ENCODE peak calls at places on chromosomes 16 and 17, in eight cellular contexts. N, A, O, S, I, C, K and P are unnamed samples. For H3K4me1, the result is how much of the 10 kb centered on the place peaks cover.

GRCh38 chr17:74432484-74433391 is 850 bp downstream of the GPRC5C start:
- DNase-seq in N (no peak), S (no peak), I (peak), K (peak), O (no peak), A (no peak), C (no peak), P (no peak)

GRCh38 chr17:42669705-42670198 is 7.0 kb downstream of the PLEKHH3 start:
- DNase-seq in K (no peak), C (no peak), S (no peak), O (no peak), N (no peak), A (no peak), I (peak), P (no peak)

GRCh38 chr16:85753559-85753958 is 2.7 kb upstream of the C16orf74 start:
- DNase-seq in S (no peak), O (no peak), I (no peak), N (no peak), A (no peak), C (no peak), K (no peak), P (no peak)

GRCh38 chr17:55580596-55581133 is 69.4 kb upstream of the SMIM36 start:
- DNase-seq in S (no peak), C (no peak), N (no peak), O (no peak), I (no peak), K (no peak), A (no peak), P (no peak)

GRCh38 chr16:27463741-27464662 is 62.0 kb downstream of the IL21R start:
- DNase-seq in O (peak), S (no peak), K (no peak), C (no peak), I (no peak), A (peak), N (no peak), P (no peak)

GRCh38 chr17:57037401-57037800 is 47.6 kb upstream of the AKAP1 start:
- DNase-seq in K (no peak), A (no peak), S (no peak), O (no peak), N (no peak), C (no peak), I (no peak), P (no peak)

GRCh38 chr16:11762431-11762830 is 19.8 kb upstream of the TXNDC11 start:
- DNase-seq in N (no peak), I (no peak), C (no peak), K (no peak), O (no peak), S (no peak), A (no peak), P (no peak)

GRCh38 chr16:64892843-64893242 is 229.0 kb downstream of the CDH11 start:
- DNase-seq in I (no peak), A (no peak), K (no peak), C (no peak), N (peak), O (no peak), S (no peak), P (peak)

GRCh38 chr16:81456523-81457325 is 12.1 kb downstream of the CMIP start:
- DNase-seq in I (no peak), O (no peak), N (no peak), K (no peak), C (peak), A (peak), S (no peak), P (no peak)

GRCh38 chr16:26930776-26931175 is 136.0 kb upstream of the C16orf82 start:
- DNase-seq in O (no peak), S (no peak), N (no peak), C (no peak), A (no peak), K (no peak), I (no peak), P (peak)

GRCh38 chr17:28055546-28056275 is 13.2 kb downstream of the NLK start:
- DNase-seq in I (no peak), C (no peak), O (no peak), N (no peak), S (no peak), K (no peak), A (no peak), P (no peak)

GRCh38 chr17:82836823-82837357 is 2.9 kb downstream of the ZNF750 start:
- DNase-seq in C (no peak), A (no peak), I (peak), N (no peak), O (no peak), K (peak), S (no peak), P (peak)

GRCh38 chr16:4026854-4027253 is 89.4 kb downstream of the ADCY9 start:
- DNase-seq in N (no peak), S (no peak), A (no peak), I (no peak), K (no peak), C (no peak), O (no peak), P (no peak)

GRCh38 chr16:80824623-80825364 is 20.4 kb upstream of the CDYL2 start:
- DNase-seq in I (peak), N (peak), S (no peak), O (no peak), K (peak), C (peak), A (no peak), P (peak)

GRCh38 chr17:16374129-16374528 is 6.8 kb upstream of the UBB start:
- DNase-seq in O (no peak), K (no peak), A (no peak), N (peak), I (no peak), C (no peak), S (peak), P (no peak)

GRCh38 chr16:86987746-86988670 is 329.2 kb downstream of the C16orf95 start:
- DNase-seq in N (no peak), O (no peak), I (no peak), C (no peak), K (no peak), S (no peak), A (no peak), P (no peak)

GRCh38 chr16:82456683-82457082 is 170.1 kb upstream of the CDH13 start:
- DNase-seq in C (peak), K (peak), I (peak), N (peak), O (peak), A (no peak), S (no peak), P (peak)

DNA sequence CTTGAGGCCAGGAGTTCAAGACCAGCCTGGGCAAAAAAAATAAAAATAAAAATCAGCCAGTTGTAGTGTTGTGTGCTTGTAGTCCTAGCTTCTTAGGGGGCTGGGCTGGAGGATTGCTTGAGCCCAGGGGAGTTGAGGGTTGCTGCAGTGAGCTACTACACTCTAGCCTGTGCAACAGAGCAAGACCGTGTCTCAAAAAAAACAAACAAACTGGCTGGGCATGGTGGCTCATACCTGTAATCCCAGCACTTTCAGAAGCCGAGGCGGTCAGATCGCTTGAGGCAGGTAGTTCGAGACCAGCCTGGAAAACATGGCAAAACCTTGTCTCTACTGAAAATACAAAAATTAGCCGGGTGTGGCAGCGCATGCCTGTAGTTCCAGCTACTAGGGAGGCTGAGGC is 4.9 kb upstream of the UBALD2 start:
- DNase-seq in I (no peak), A (peak), S (no peak), O (no peak), K (no peak), N (no peak), C (no peak), P (no peak)
- H3K4me1 ChIP-seq in I (under half), A (half or more), S (under half), O (under half), K (under half), N (under half), C (under half), P (under half)

GRCh38 chr17:7579839-7580630 is 597 bp downstream of the CD68 start:
- DNase-seq in O (no peak), C (no peak), N (no peak), I (no peak), K (no peak), S (no peak), A (no peak), P (no peak)
- H3K4me1 ChIP-seq in O (under half), C (half or more), N (under half), I (under half), K (under half), S (half or more), A (under half), P (under half)

DNA sequence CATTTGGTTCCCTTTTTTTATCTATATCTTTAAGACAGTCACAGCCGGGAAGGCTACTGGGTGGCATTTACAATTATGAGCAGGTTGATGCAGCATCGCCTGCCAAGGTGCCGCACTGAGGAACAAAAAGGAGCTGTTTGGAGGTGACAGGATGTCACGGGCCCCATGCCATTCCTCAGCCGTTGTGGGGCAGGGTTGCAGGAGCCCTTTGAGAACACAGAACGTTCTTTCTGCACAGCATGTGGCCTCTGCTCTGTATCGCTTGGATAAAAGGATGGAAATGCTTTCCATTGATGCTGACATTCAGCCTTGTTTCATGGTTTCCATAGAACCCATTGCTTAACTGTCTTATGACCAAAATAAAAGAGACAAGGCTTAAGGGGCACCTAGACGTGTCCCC is 141.9 kb upstream of the CDH5 start:
- DNase-seq in I (peak), A (no peak), O (no peak), C (no peak), K (no peak), S (no peak), N (no peak), P (peak)
- H3K4me1 ChIP-seq in I (under half), A (under half), O (under half), C (under half), K (under half), S (under half), N (under half), P (half or more)

GRCh38 chr17:48240122-48240521 is 132.6 kb downstream of the SNX11 start:
- DNase-seq in A (no peak), N (no peak), I (no peak), C (no peak), K (no peak), S (no peak), O (no peak), P (no peak)
- H3K4me1 ChIP-seq in A (under half), N (under half), I (under half), C (half or more), K (under half), S (under half), O (under half), P (half or more)

DNA sequence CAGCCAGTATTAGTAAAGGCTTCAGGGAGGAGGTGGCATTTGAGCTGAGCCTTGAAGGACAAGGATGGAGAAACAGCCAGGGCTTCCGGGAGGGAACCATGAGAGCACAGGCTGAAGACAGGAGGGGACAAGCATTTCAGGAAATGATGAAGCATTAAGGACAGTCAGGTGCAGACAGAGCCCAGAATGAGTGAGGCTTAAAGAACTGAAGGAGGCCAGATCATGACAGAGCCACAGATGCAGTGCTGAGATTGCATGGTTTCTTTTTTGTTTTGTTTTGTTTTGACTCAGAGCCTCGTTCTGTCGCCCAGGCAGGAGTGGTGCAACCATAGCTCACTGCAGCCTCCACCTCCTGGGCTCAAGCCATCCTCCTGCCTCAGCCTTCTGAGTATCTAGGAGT is 211.5 kb downstream of the SOX9 start:
- DNase-seq in K (no peak), O (no peak), I (no peak), S (no peak), N (peak), C (no peak), A (no peak), P (no peak)
- H3K4me1 ChIP-seq in K (under half), O (under half), I (under half), S (under half), N (under half), C (under half), A (under half), P (under half)

GRCh38 chr16:69859105-69859969 is 91.8 kb upstream of the CLEC18A start:
- DNase-seq in O (no peak), K (peak), N (no peak), S (no peak), I (peak), C (peak), A (peak), P (no peak)

GRCh38 chr16:69858196-69859104 is 92.7 kb upstream of the CLEC18A start:
- DNase-seq in C (no peak), I (peak), A (no peak), N (no peak), S (no peak), K (no peak), O (no peak), P (no peak)

GRCh38 chr16:69852815-69853214 is 90.7 kb downstream of the WWP2 start:
- DNase-seq in O (no peak), C (no peak), S (no peak), I (no peak), K (no peak), A (no peak), N (no peak), P (no peak)

GRCh38 chr16:69853481-69853880 is 91.3 kb downstream of the WWP2 start:
- DNase-seq in K (peak), N (no peak), S (no peak), C (no peak), O (no peak), I (no peak), A (no peak), P (no peak)

GRCh38 chr16:69855587-69855986 is 93.5 kb downstream of the WWP2 start:
- DNase-seq in N (no peak), I (no peak), O (no peak), K (no peak), S (no peak), C (no peak), A (no peak), P (no peak)
- H3K4me1 ChIP-seq in N (under half), I (under half), O (under half), K (under half), S (under half), C (under half), A (under half), P (under half)

GRCh38 chr17:61390479-61390791 is 9.2 kb upstream of the TBX2 start:
- DNase-seq in C (no peak), O (no peak), I (no peak), K (no peak), N (no peak), S (no peak), A (no peak), P (no peak)
- H3K4me1 ChIP-seq in C (under half), O (under half), I (under half), K (under half), N (under half), S (under half), A (under half), P (under half)

DNA sequence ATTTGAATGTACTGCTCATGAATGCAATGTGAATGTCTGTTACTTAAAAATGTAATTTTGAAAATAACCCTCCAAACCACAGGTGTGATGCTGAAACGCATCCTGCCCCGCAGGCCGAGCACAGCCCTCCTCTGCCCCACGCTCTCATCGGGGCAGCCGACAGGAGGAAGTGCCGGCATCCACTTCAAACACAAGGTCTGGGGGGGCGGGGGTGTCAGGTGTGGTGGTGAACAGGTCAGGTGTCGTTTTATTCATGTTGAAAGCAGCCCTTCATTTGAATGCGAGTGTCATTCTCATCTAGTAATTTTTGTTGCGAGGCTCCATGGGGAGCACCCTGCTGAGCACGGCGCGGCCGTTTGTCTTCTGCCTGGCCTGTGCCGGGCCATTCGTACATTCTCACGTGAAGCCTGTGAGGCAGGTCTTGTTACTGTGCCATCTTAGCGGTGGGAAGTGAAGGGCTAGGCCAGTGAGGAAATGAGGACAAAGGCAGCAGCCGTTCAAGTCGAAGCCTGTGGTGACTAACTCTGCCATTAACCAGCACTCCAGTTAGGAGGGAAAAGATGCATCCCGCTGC is 1.8 kb downstream of the ACSF3 start:
- DNase-seq in O (no peak), A (no peak), S (no peak), C (no peak), I (peak), N (no peak), K (no peak), P (no peak)
- H3K4me1 ChIP-seq in O (under half), A (under half), S (under half), C (half or more), I (under half), N (under half), K (under half), P (under half)

GRCh38 chr16:67395105-67395457 is 1.8 kb upstream of the TPPP3 start:
- DNase-seq in O (no peak), I (no peak), N (no peak), S (no peak), C (no peak), K (no peak), A (no peak), P (no peak)
- H3K4me1 ChIP-seq in O (under half), I (under half), N (under half), S (under half), C (half or more), K (under half), A (under half), P (under half)